ENCODE peak calls at places on chromosomes 1 and 21, in five cellular contexts. G, Y, P, D and W are unnamed samples. For H3K4me1 and H3K27me3, the result is how much of the 10 kb centered on the place peaks cover.

GRCh38 chr21:34989337-34990151 is 59.6 kb downstream of the RUNX1 start:
- DNase-seq in D (no peak), P (no peak), G (no peak), Y (no peak), W (no peak)

GRCh38 chr1:234497589-234497988 is 18.6 kb upstream of the TARBP1 start:
- DNase-seq in G (no peak), Y (no peak), P (no peak), D (no peak), W (no peak)

GRCh38 chr1:208497866-208498541 is 253.8 kb upstream of the PLXNA2 start:
- DNase-seq in Y (no peak), P (no peak), D (no peak), G (no peak), W (no peak)

GRCh38 chr1:195251900-195252299 is 1356.3 kb downstream of the KCNT2 start:
- DNase-seq in Y (no peak), G (no peak), P (no peak), D (no peak), W (no peak)

GRCh38 chr21:41681336-41681801 is 85.5 kb downstream of the RIPK4 start:
- DNase-seq in P (peak), Y (no peak), G (no peak), D (no peak), W (no peak)

GRCh38 chr1:49160677-49161076 is 384.0 kb upstream of the BEND5 start:
- DNase-seq in Y (no peak), D (no peak), G (no peak), P (no peak), W (no peak)

GRCh38 chr1:204241050-204241449 is 27.3 kb upstream of the GOLT1A start:
- DNase-seq in G (no peak), D (peak), P (no peak), Y (no peak), W (no peak)

GRCh38 chr1:198018529-198018928 is 101.4 kb downstream of the LHX9 start:
- DNase-seq in D (no peak), Y (no peak), G (peak), P (no peak), W (peak)

GRCh38 chr1:206788487-206789050 is 16.3 kb upstream of the IL10 start:
- DNase-seq in P (no peak), Y (no peak), G (no peak), D (no peak), W (no peak)

GRCh38 chr1:33342041-33342723 is 21.3 kb upstream of the A3GALT2 start:
- DNase-seq in Y (peak), G (peak), P (peak), D (no peak), W (peak)

GRCh38 chr1:18581420-18581880 is 49.2 kb upstream of the PAX7 start:
- DNase-seq in D (peak), P (no peak), G (peak), Y (peak), W (no peak)

GRCh38 chr1:197106869-197107268 is 39.6 kb downstream of the ASPM start:
- DNase-seq in P (no peak), D (no peak), G (no peak), Y (no peak), W (no peak)

GRCh38 chr1:232417849-232418248 is 212.1 kb downstream of the SIPA1L2 start:
- DNase-seq in G (no peak), D (no peak), Y (no peak), P (no peak), W (no peak)

GRCh38 chr1:6554907-6555778 is at the start of gene TAS1R1:
- DNase-seq in G (no peak), Y (peak), D (peak), P (peak), W (no peak)

GRCh38 chr1:67897270-67897949 is 64.1 kb upstream of the GNG12 start:
- DNase-seq in Y (no peak), P (no peak), G (peak), D (no peak), W (no peak)

GRCh38 chr1:47192458-47193384 is 2.9 kb upstream of the PDZK1IP1 start:
- DNase-seq in Y (peak), D (peak), P (peak), G (peak), W (peak)

GRCh38 chr1:198024782-198025181 is 107.6 kb downstream of the LHX9 start:
- DNase-seq in G (no peak), P (no peak), Y (no peak), D (no peak), W (no peak)

GRCh38 chr1:233473549-233474204 is 140.2 kb upstream of the KCNK1 start:
- DNase-seq in D (no peak), P (no peak), Y (no peak), G (no peak), W (no peak)

GRCh38 chr1:102252731-102253360 is 256.1 kb upstream of the OLFM3 start:
- DNase-seq in D (no peak), Y (no peak), G (no peak), P (no peak), W (no peak)

GRCh38 chr1:84830136-84830535 is 62.9 kb downstream of the LPAR3 start:
- DNase-seq in P (no peak), D (no peak), Y (no peak), G (no peak), W (no peak)

GRCh38 chr21:35682874-35683549 is 377.3 kb downstream of the SETD4 start:
- DNase-seq in G (peak), Y (no peak), D (no peak), P (no peak), W (no peak)

GRCh38 chr1:30886710-30887428 is 21.7 kb downstream of the SDC3 start:
- DNase-seq in G (no peak), Y (no peak), D (no peak), P (no peak), W (no peak)

GRCh38 chr1:81453971-81454370 is 346.8 kb upstream of the ADGRL2 start:
- DNase-seq in P (no peak), G (no peak), Y (no peak), D (no peak), W (no peak)

GRCh38 chr1:200042437-200043329 is 15.2 kb downstream of the NR5A2 start:
- DNase-seq in G (no peak), Y (no peak), P (no peak), D (peak), W (peak)

GRCh38 chr1:90835172-90835660 is 118.1 kb upstream of the BARHL2 start:
- DNase-seq in D (no peak), P (no peak), G (no peak), Y (no peak), W (no peak)

GRCh38 chr1:65386452-65386851 is 34.0 kb upstream of the LEPR start:
- DNase-seq in Y (no peak), P (no peak), G (no peak), D (no peak), W (no peak)

GRCh38 chr21:16040601-16041000 is 310.8 kb downstream of the USP25 start:
- DNase-seq in Y (no peak), G (peak), P (no peak), D (no peak), W (no peak)

GRCh38 chr1:167661527-167662436 is 31.8 kb downstream of the RCSD1 start:
- DNase-seq in D (no peak), P (no peak), Y (no peak), G (peak), W (no peak)

GRCh38 chr1:15245593-15246325 is 1.3 kb upstream of the FHAD1 start:
- DNase-seq in Y (no peak), D (no peak), G (peak), P (no peak), W (no peak)
- H3K4me1 ChIP-seq in Y (under half), D (under half), G (under half), P (under half), W (under half)

GRCh38 chr1:151491641-151492040 is 19.5 kb upstream of the CGN start:
- DNase-seq in G (no peak), Y (no peak), P (no peak), D (no peak), W (no peak)
- H3K27me3 ChIP-seq in G (under half), Y (under half), P (under half), D (under half), W (under half)

DNA sequence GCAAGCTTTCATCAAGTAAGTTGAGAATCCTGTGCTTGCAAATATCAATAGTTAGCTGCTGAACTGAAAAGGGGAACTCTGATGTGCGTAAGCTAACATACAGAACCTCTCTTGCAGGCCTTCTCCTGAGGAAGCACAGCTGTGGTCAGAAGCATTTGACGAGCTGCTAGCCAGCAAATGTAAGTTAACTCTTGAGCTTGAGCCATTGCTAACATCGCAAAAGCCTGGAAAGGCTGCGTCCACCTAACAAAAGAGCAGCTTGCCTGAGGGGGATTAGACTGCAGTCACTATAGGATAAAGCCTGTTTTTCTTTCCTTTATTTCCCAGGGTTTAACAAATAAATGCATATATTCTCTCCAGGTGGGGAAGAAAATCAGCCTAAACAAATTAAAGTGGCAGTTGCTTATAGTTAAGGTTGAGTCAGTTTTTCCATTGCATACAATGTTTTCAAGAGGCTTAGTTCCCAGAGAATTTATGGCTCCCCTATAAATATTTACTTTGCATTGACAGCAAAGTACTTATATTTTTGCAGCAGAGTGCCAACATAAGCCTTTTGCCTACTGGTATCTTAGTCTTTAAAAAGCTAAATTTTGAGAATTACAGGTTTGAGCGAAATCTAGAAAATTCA is 1.5 kb downstream of the RGS2 start:
- DNase-seq in Y (no peak), G (peak), P (peak), D (no peak), W (no peak)
- H3K4me3 ChIP-seq in Y (peak), G (peak), P (peak), D (no peak), W (no peak)

GRCh38 chr1:28197682-28198415 is 21.4 kb upstream of the PTAFR start:
- DNase-seq in G (no peak), D (no peak), P (peak), Y (no peak), W (no peak)
- H3K4me1 ChIP-seq in G (under half), D (under half), P (under half), Y (under half), W (under half)

DNA sequence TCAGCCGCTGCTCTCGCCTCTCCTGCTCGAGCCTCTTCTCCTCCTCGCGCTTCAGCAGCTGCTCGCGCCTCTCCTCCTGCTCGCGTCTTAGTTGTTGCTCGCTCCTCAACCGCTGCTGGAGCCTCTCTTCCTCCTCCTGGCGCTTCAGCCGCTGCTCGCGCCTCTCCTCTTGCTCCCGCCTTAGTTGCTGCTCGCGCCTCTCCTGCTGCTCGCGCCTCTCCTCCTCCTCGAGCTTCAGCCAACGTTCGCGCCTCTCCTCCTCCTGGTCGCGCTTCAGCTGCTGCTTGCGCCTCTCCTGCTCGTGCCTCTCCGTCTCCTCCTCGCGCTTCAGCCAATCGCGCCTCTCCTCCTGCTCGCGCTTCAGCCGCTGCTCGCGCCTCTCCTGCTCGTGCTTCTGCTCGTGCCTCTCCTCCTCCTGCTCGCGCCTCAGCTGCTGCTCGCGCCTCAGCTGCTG is 3.7 kb downstream of the TCHH start:
- DNase-seq in P (no peak), Y (no peak), D (no peak), G (peak), W (peak)
- H3K27me3 ChIP-seq in P (half or more), Y (under half), D (half or more), G (half or more), W (half or more)

GRCh38 chr1:239718571-239718970 is 332.2 kb downstream of the CHRM3 start:
- DNase-seq in Y (no peak), G (no peak), D (no peak), P (no peak), W (no peak)

GRCh38 chr1:239719642-239720258 is 333.4 kb downstream of the CHRM3 start:
- DNase-seq in G (no peak), P (no peak), D (no peak), Y (no peak), W (no peak)

GRCh38 chr1:239722080-239722479 is 335.7 kb downstream of the CHRM3 start:
- DNase-seq in G (no peak), D (no peak), P (no peak), Y (no peak), W (no peak)

GRCh38 chr1:239717097-239718051 is 331.0 kb downstream of the CHRM3 start:
- DNase-seq in P (no peak), Y (no peak), D (no peak), G (no peak), W (no peak)

GRCh38 chr1:239718997-239719628 is 332.7 kb downstream of the CHRM3 start:
- DNase-seq in G (no peak), D (no peak), P (no peak), Y (no peak), W (no peak)
- H3K4me3 ChIP-seq in G (no peak), D (no peak), P (no peak), Y (no peak), W (no peak)